ENCODE peak calls at places on chromosomes 12 and 14, in four cellular contexts. D is IMR-90, G is tibial nerve, T is A549. B is an unnamed sample.

GRCh38 chr14:48373993-48374392 is 698.6 kb upstream of the MDGA2 start:
- DNase-seq in D (no peak), T (no peak), G (no peak), B (no peak)

GRCh38 chr14:104741803-104742251 is 11.1 kb upstream of the SIVA1 start:
- DNase-seq in D (no peak), G (no peak), T (no peak), B (no peak)

GRCh38 chr12:22234561-22234960 is 99.9 kb downstream of the ST8SIA1 start:
- DNase-seq in D (peak; percentile 69), T (no peak), G (no peak), B (no peak)

GRCh38 chr14:79375336-79375735 is 836.0 kb downstream of the DIO2 start:
- DNase-seq in G (no peak), T (no peak), D (no peak), B (no peak)

GRCh38 chr12:104342635-104343249 is 39.2 kb downstream of the EID3 start:
- DNase-seq in G (no peak), D (no peak), T (peak; percentile 67), B (no peak)

GRCh38 chr12:127594351-127594970 is 672.5 kb upstream of the TMEM132C start:
- DNase-seq in T (no peak), G (no peak), D (no peak), B (peak; percentile 37)

GRCh38 chr14:52119030-52119429 is 50.2 kb upstream of the NID2 start:
- DNase-seq in G (peak; percentile 35), T (no peak), D (no peak), B (no peak)

GRCh38 chr12:47870175-47870781 is 34.5 kb downstream of the VDR start:
- DNase-seq in G (peak; percentile 33), D (no peak), T (peak; percentile 34), B (peak; percentile 78)

GRCh38 chr14:48275301-48275700 is 599.9 kb upstream of the MDGA2 start:
- DNase-seq in G (no peak), T (no peak), D (no peak), B (no peak)

GRCh38 chr14:41476526-41476925 is 130.2 kb upstream of the LRFN5 start:
- DNase-seq in T (no peak), D (no peak), G (no peak), B (no peak)

GRCh38 chr14:28608438-28608837 is 158.1 kb upstream of the FOXG1 start:
- DNase-seq in G (no peak), D (no peak), T (no peak), B (no peak)

GRCh38 chr12:71737204-71737603 is 17.5 kb upstream of the RAB21 start:
- DNase-seq in D (no peak), G (no peak), T (no peak), B (no peak)

GRCh38 chr12:118922405-118922804 is 58.9 kb upstream of the SRRM4 start:
- DNase-seq in D (no peak), T (no peak), G (no peak), B (peak; percentile 47)

GRCh38 chr12:12070674-12071661 is at the start of gene BCL2L14:
- DNase-seq in D (no peak), G (no peak), T (no peak), B (peak; percentile 77)

GRCh38 chr12:8860165-8860961 is 37.9 kb downstream of the A2ML1 start:
- DNase-seq in G (peak; percentile 28), T (peak; percentile 69), D (peak; percentile 54), B (peak; percentile 25)

GRCh38 chr12:94326727-94327126 is 132.9 kb downstream of the CEP83 start:
- DNase-seq in G (no peak), D (peak; percentile 78), T (no peak), B (no peak)

GRCh38 chr14:36207500-36207899 is 31.0 kb upstream of the PTCSC3 start:
- DNase-seq in G (no peak), D (peak; percentile 10), T (peak; percentile 12), B (no peak)

GRCh38 chr12:96698965-96699364 is 208.1 kb upstream of the NEDD1 start:
- DNase-seq in G (no peak), T (peak; percentile 72), D (no peak), B (peak; percentile 6)

GRCh38 chr14:33464563-33464962 is 486.3 kb downstream of the EGLN3 start:
- DNase-seq in T (no peak), G (no peak), D (no peak), B (no peak)

GRCh38 chr12:52546126-52546525 is 6.8 kb downstream of the KRT71 start:
- DNase-seq in G (no peak), T (no peak), D (no peak), B (no peak)

GRCh38 chr14:79937433-79937832 is 273.9 kb downstream of the DIO2 start:
- DNase-seq in T (no peak), G (no peak), D (no peak), B (no peak)

GRCh38 chr14:38202444-38203191 is 5.1 kb upstream of the SSTR1 start:
- DNase-seq in G (no peak), D (no peak), T (no peak), B (no peak)

GRCh38 chr12:67927815-67928214 is 61.4 kb upstream of the IFNG-AS1 start:
- DNase-seq in T (no peak), G (no peak), D (no peak), B (no peak)

GRCh38 chr12:104498211-104498801 is 41.6 kb downstream of the CHST11 start:
- DNase-seq in G (no peak), D (no peak), T (no peak), B (no peak)

DNA sequence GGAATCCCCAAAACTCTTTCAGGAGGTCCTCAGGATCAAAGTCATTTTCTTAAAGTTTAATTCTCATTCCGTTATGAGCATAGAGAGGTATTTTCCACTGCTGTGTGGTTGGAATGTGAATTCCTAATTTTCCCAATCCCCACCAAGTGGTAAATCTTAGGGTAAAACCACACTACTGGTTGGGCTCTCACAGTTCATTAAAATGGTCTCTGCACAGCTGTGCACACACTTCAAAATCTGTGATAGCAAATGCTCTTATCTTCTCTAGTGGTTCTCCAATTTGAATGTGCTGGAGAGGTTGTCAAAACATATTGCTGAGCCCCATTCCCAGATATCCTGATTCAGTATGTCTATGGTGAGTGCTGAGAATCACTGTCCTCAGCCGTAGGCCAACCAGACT is 189.1 kb downstream of the BMP4 start:
- DNase-seq in G (no peak), T (no peak), D (no peak), B (no peak)
- TF ChIP-seq CTCF in G (no peak), T (no peak), D (no peak), B (no peak)

DNA sequence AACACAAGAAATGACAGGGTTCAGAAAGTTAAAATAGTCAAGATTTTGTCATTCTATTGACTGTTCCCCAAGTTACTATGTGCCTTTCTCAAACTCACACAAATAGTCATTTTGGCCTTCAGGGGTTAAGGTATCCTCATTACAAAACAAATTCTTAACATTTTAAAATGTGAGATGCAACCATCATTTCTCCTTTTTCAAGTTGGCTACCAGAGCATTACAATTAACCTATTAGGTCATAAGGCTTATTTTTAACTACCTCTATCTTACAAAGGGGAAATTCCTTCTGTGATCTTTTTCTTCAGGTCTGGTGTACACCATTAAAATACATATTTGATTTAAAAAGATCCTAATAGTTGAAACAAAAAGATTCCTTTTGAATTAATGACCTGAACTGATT is 61.2 kb downstream of the SLC38A1 start:
- DNase-seq in D (no peak), G (no peak), T (no peak), B (no peak)
- H3K4me1 ChIP-seq in D (peaks cover 6% of the 10 kb centered on the region), G (no peaks in the 10 kb centered on the region), T (peaks cover 14% of the 10 kb centered on the region), B (no peaks in the 10 kb centered on the region)

DNA sequence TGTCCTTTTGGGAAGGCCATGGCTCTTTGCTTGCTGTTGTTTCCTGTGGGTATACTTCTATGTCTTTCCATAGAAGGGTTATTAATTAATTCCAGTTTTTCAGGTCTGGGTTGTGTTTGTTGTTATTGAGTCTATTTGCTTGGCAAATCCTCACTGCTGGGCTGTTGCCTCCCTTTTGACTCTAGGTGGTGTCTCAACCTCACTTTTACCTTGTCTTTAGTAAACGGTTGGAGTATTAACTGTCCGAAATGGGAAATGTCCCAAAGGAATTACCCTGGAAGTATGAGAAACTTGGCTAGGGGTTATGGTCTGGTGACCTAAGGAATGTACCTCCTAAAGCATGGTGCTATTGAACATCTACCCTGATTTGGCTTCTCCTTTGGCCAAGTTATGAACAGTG is 16.7 kb downstream of the PRH1 start:
- DNase-seq in T (no peak), G (no peak), D (no peak), B (peak; percentile 58)
- TF ChIP-seq CTCF in T (no peak), G (no peak), D (no peak), B (peak; percentile 64)

GRCh38 chr14:93729993-93730392 is 58.3 kb downstream of the PRIMA1 start:
- DNase-seq in G (no peak), D (no peak), T (no peak), B (no peak)
- H3K4me1 ChIP-seq in G (no peaks in the 10 kb centered on the region), D (no peaks in the 10 kb centered on the region), T (no peaks in the 10 kb centered on the region), B (no peaks in the 10 kb centered on the region)

GRCh38 chr12:65962921-65963883 is 138.9 kb downstream of the HMGA2 start:
- DNase-seq in D (no peak), T (peak; percentile 47), G (no peak), B (peak; percentile 42)
- TF ChIP-seq CTCF in D (peak; percentile 19), T (peak; percentile 21), G (no peak), B (no peak)

GRCh38 chr14:100062602-100063001 is 2.6 kb upstream of the EVL start:
- DNase-seq in T (no peak), D (no peak), G (no peak), B (no peak)
- H3K4me1 ChIP-seq in T (no peaks in the 10 kb centered on the region), D (no peaks in the 10 kb centered on the region), G (peaks cover 7% of the 10 kb centered on the region), B (no peaks in the 10 kb centered on the region)

GRCh38 chr14:60721331-60722162 is 2.6 kb downstream of the SIX4 start:
- DNase-seq in D (peak; percentile 84), G (no peak), T (peak; percentile 44), B (peak; percentile 41)
- TF ChIP-seq CTCF in D (peak; percentile 37), G (no peak), T (peak; percentile 28), B (peak; percentile 44)

GRCh38 chr14:70971588-70971987 is 64.3 kb downstream of the PCNX1 start:
- DNase-seq in T (no peak), D (no peak), G (no peak), B (no peak)
- H3K4me1 ChIP-seq in T (peaks cover 7% of the 10 kb centered on the region), D (peaks cover 2% of the 10 kb centered on the region), G (no peaks in the 10 kb centered on the region), B (no peaks in the 10 kb centered on the region)

GRCh38 chr12:110403146-110403974 is at the start of gene ANAPC7:
- DNase-seq in G (peak; percentile 74), D (peak; percentile 90), T (peak; percentile 96), B (peak; percentile 94)
- TF ChIP-seq CTCF in G (peak; percentile 41), D (peak; percentile 30), T (no peak), B (no peak)

B was measured in Caco-2.